ENCODE peak calls at places on chromosomes 2 and 18, in ten cellular contexts. E, T, S, I, J, O, L, G, C and V are unnamed samples.

GRCh38 chr2:47512581-47513083 is 109.7 kb downstream of the MSH2 start:
- DNase-seq in L (no peak), I (no peak), E (no peak), O (no peak), G (no peak), T (no peak), J (no peak), S (no peak), C (peak), V (peak)

GRCh38 chr2:85154048-85154753 is 21.0 kb downstream of the TCF7L1 start:
- DNase-seq in O (no peak), C (no peak), E (no peak), S (no peak), J (no peak), G (no peak), T (no peak), L (no peak), I (no peak), V (no peak)

GRCh38 chr2:100630473-100630977 is 67.7 kb downstream of the PDCL3 start:
- DNase-seq in C (no peak), I (no peak), T (no peak), E (no peak), L (no peak), G (peak), O (no peak), J (peak), S (no peak), V (no peak)

GRCh38 chr18:79486356-79487197 is 90.8 kb downstream of the NFATC1 start:
- DNase-seq in O (no peak), G (peak), I (no peak), C (no peak), S (no peak), E (no peak), L (no peak), T (no peak), J (no peak), V (no peak)

GRCh38 chr2:139940701-139941100 is 1160.5 kb upstream of the NXPH2 start:
- DNase-seq in G (no peak), E (no peak), S (no peak), T (no peak), C (no peak), I (no peak), L (no peak), O (no peak), J (no peak), V (no peak)

GRCh38 chr2:30149513-30149912 is 2.7 kb downstream of the YPEL5 start:
- DNase-seq in G (peak), I (no peak), O (peak), L (no peak), E (peak), S (no peak), J (peak), C (no peak), T (no peak), V (no peak)

GRCh38 chr18:10437837-10438236 is 16.6 kb upstream of the APCDD1 start:
- DNase-seq in E (no peak), S (no peak), L (no peak), G (no peak), T (no peak), I (no peak), O (no peak), J (no peak), C (no peak), V (no peak)

GRCh38 chr18:25284861-25285574 is 66.9 kb downstream of the ZNF521 start:
- DNase-seq in S (no peak), O (peak), L (no peak), T (no peak), G (no peak), C (peak), E (no peak), J (no peak), I (no peak), V (no peak)

GRCh38 chr18:476368-476767 is 24.1 kb downstream of the COLEC12 start:
- DNase-seq in I (no peak), E (no peak), C (peak), S (no peak), T (no peak), O (no peak), G (no peak), L (no peak), J (no peak), V (no peak)

GRCh38 chr18:32911660-32912284 is 138.9 kb upstream of the KLHL14 start:
- DNase-seq in J (no peak), S (no peak), C (peak), E (no peak), T (no peak), I (no peak), G (no peak), L (no peak), O (no peak), V (no peak)

GRCh38 chr2:159093496-159093895 is 125.1 kb downstream of the TANC1 start:
- DNase-seq in J (no peak), E (no peak), L (no peak), I (no peak), O (no peak), S (no peak), C (no peak), T (no peak), G (no peak), V (no peak)

GRCh38 chr2:238129166-238130010 is 9.1 kb upstream of the KLHL30 start:
- DNase-seq in I (no peak), L (no peak), S (peak), E (no peak), O (no peak), J (no peak), G (peak), C (no peak), T (no peak), V (no peak)

GRCh38 chr18:28095631-28096030 is 81.3 kb downstream of the CDH2 start:
- DNase-seq in I (no peak), E (no peak), G (no peak), T (no peak), O (no peak), L (no peak), J (no peak), S (no peak), C (no peak), V (no peak)

GRCh38 chr2:224173882-224174415 is 134.9 kb upstream of the SERPINE2 start:
- DNase-seq in O (no peak), S (no peak), E (no peak), G (no peak), T (peak), C (no peak), I (no peak), J (no peak), L (no peak), V (no peak)

GRCh38 chr18:63366270-63366990 is 576 bp downstream of the KDSR start:
- DNase-seq in I (peak), S (peak), O (peak), T (no peak), L (peak), J (peak), G (peak), C (peak), E (peak), V (no peak)

GRCh38 chr2:221850076-221850475 is 278.0 kb upstream of the EPHA4 start:
- DNase-seq in E (no peak), O (no peak), L (no peak), J (no peak), S (no peak), C (peak), T (no peak), I (no peak), G (no peak), V (no peak)

GRCh38 chr2:168169097-168169745 is 78.2 kb downstream of the STK39 start:
- DNase-seq in T (no peak), C (no peak), O (no peak), E (no peak), G (no peak), S (no peak), J (no peak), I (no peak), L (no peak), V (peak)

GRCh38 chr2:198441876-198442275 is 637.5 kb downstream of the PLCL1 start:
- DNase-seq in O (no peak), E (no peak), J (no peak), S (no peak), C (no peak), L (no peak), I (no peak), G (no peak), T (no peak), V (no peak)

GRCh38 chr2:85263591-85263990 is 64.2 kb downstream of the TGOLN2 start:
- DNase-seq in I (no peak), T (no peak), G (no peak), O (no peak), S (no peak), E (no peak), L (no peak), C (no peak), J (no peak), V (no peak)

GRCh38 chr2:107529146-107529545 is 297.5 kb upstream of the RGPD4 start:
- DNase-seq in O (peak), L (no peak), C (peak), E (no peak), I (no peak), T (no peak), S (no peak), G (no peak), J (no peak), V (no peak)

GRCh38 chr2:148391324-148391723 is 253.2 kb upstream of the EPC2 start:
- DNase-seq in C (peak), S (no peak), L (no peak), J (no peak), T (no peak), I (peak), O (no peak), G (no peak), E (no peak), V (peak)

GRCh38 chr2:46815121-46815802 is 100.3 kb downstream of the MCFD2 start:
- DNase-seq in C (no peak), O (no peak), I (no peak), T (no peak), E (no peak), S (no peak), L (no peak), J (no peak), G (peak), V (no peak)

GRCh38 chr2:217489145-217489960 is 513.4 kb downstream of the TNS1 start:
- DNase-seq in G (no peak), I (no peak), C (peak), E (no peak), S (no peak), O (no peak), L (no peak), J (no peak), T (no peak), V (no peak)